ENCODE peak calls at places on chromosomes 5 and 9, in four cellular contexts. S is lower lobe of right lung, K is heart left ventricle, M is GM23248. H is an unnamed sample.

GRCh38 chr5:43514471-43514815 is 505 bp downstream of the C5orf34 start:
- DNase-seq in K (no peak), S (no peak), M (peak; percentile 93), H (no peak)

GRCh38 chr5:38601843-38602424 is 45.5 kb upstream of the LIFR start:
- DNase-seq in M (peak; percentile 86), K (no peak), S (no peak), H (no peak)

GRCh38 chr9:70034292-70034711 is 9.3 kb upstream of the MAMDC2 start:
- DNase-seq in M (no peak), S (no peak), K (no peak), H (no peak)

GRCh38 chr5:9358961-9359686 is 186.8 kb downstream of the SEMA5A start:
- DNase-seq in K (no peak), S (no peak), M (peak; percentile 59), H (no peak)

GRCh38 chr5:88256872-88257271 is 11.8 kb downstream of the TMEM161B start:
- DNase-seq in K (no peak), S (no peak), M (no peak), H (no peak)

GRCh38 chr5:52728201-52728600 is 59.5 kb upstream of the ITGA1 start:
- DNase-seq in S (no peak), K (no peak), M (no peak), H (no peak)

GRCh38 chr9:99269429-99269828 is 47.3 kb downstream of the SEC61B start:
- DNase-seq in M (peak; percentile 87), S (no peak), K (no peak), H (no peak)

GRCh38 chr9:88746744-88747398 is 211.9 kb downstream of the NXNL2 start:
- DNase-seq in S (no peak), M (peak; percentile 30), K (no peak), H (no peak)

GRCh38 chr5:154015071-154015693 is 23.5 kb downstream of the FAM114A2 start:
- DNase-seq in S (no peak), M (no peak), K (peak; percentile 15), H (no peak)

GRCh38 chr9:114718801-114719221 is 36.8 kb upstream of the TEX48 start:
- DNase-seq in M (no peak), S (no peak), K (no peak), H (no peak)

GRCh38 chr5:179264053-179264540 is 81.2 kb downstream of the ADAMTS2 start:
- DNase-seq in M (no peak), S (peak; percentile 25), K (no peak), H (no peak)

GRCh38 chr5:82613886-82614285 is 335.7 kb upstream of the RPS23 start:
- DNase-seq in M (no peak), S (no peak), K (no peak), H (no peak)

GRCh38 chr9:110942522-110942921 is 95.7 kb downstream of the LPAR1 start:
- DNase-seq in S (no peak), M (peak; percentile 54), K (no peak), H (no peak)

GRCh38 chr9:35923927-35924763 is 14.9 kb downstream of the SPAAR start:
- DNase-seq in M (peak; percentile 97), K (no peak), S (no peak), H (no peak)

GRCh38 chr5:127959152-127959764 is 124.3 kb upstream of the SLC12A2 start:
- DNase-seq in K (peak; percentile 72), M (peak; percentile 81), S (peak; percentile 58), H (peak; percentile 68)

GRCh38 chr5:83548556-83548955 is 77.0 kb downstream of the VCAN start:
- DNase-seq in K (no peak), S (no peak), M (peak; percentile 77), H (no peak)

GRCh38 chr9:6655036-6655435 is 9.5 kb upstream of the GLDC start:
- DNase-seq in S (no peak), M (no peak), K (no peak), H (peak; percentile 69)

GRCh38 chr5:38376404-38376803 is 118.0 kb downstream of the EGFLAM start:
- DNase-seq in K (no peak), M (no peak), S (no peak), H (peak; percentile 95)

GRCh38 chr5:71904852-71905251 is 185.8 kb downstream of the CARTPT start:
- DNase-seq in M (no peak), K (no peak), S (no peak), H (no peak)

GRCh38 chr5:123937230-123937629 is 425.3 kb downstream of the CSNK1G3 start:
- DNase-seq in K (peak; percentile 41), S (no peak), M (peak; percentile 68), H (peak; percentile 18)

GRCh38 chr5:10724799-10725507 is 36.1 kb downstream of the DAP start:
- DNase-seq in S (no peak), M (peak; percentile 88), K (peak; percentile 76), H (no peak)

GRCh38 chr9:95024097-95024671 is 293.3 kb downstream of the FANCC start:
- DNase-seq in S (no peak), M (peak; percentile 43), K (peak; percentile 54), H (no peak)

GRCh38 chr9:102405218-102405867 is 589.8 kb upstream of the CYLC2 start:
- DNase-seq in S (no peak), M (no peak), K (peak; percentile 10), H (no peak)

GRCh38 chr9:26477963-26478362 is 414.6 kb downstream of the CAAP1 start:
- DNase-seq in K (no peak), M (no peak), S (no peak), H (no peak)

GRCh38 chr5:141430332-141431113 is at the start of gene PCDHGA12:
- DNase-seq in S (no peak), M (peak; percentile 92), K (peak; percentile 59), H (no peak)
- H3K4me3 ChIP-seq in S (peak within 1 kb of the TSS; percentile 28), M (peak within 1 kb of the TSS; percentile 61), K (peak within 1 kb of the TSS; percentile 58), H (no peak within 1 kb of the TSS)

DNA sequence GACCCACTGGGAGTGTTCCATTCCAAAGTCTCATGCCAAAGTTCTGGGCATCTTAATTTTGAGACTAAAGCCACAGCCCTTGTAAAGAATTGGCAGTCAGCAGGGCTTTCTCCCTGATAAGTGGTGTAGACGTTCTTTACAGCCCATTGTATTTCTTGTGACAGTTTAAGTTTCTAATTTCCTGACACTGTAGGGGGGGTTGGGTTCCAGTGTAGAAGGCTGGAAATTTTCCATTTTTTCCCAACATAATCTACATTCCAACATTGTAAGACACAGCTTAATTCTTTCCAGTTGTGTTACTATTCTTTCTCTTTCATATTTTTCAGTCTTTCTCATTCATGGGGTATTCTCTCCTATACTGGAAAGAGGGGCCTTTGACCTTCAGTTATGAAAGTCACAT is 121.1 kb downstream of the FBXL7 start:
- DNase-seq in K (no peak), M (peak; percentile 73), S (no peak), H (no peak)
- H3K4me3 ChIP-seq in K (no peak overlapping the region), M (peak overlapping the region; percentile 79), S (no peak overlapping the region), H (no peak overlapping the region)

DNA sequence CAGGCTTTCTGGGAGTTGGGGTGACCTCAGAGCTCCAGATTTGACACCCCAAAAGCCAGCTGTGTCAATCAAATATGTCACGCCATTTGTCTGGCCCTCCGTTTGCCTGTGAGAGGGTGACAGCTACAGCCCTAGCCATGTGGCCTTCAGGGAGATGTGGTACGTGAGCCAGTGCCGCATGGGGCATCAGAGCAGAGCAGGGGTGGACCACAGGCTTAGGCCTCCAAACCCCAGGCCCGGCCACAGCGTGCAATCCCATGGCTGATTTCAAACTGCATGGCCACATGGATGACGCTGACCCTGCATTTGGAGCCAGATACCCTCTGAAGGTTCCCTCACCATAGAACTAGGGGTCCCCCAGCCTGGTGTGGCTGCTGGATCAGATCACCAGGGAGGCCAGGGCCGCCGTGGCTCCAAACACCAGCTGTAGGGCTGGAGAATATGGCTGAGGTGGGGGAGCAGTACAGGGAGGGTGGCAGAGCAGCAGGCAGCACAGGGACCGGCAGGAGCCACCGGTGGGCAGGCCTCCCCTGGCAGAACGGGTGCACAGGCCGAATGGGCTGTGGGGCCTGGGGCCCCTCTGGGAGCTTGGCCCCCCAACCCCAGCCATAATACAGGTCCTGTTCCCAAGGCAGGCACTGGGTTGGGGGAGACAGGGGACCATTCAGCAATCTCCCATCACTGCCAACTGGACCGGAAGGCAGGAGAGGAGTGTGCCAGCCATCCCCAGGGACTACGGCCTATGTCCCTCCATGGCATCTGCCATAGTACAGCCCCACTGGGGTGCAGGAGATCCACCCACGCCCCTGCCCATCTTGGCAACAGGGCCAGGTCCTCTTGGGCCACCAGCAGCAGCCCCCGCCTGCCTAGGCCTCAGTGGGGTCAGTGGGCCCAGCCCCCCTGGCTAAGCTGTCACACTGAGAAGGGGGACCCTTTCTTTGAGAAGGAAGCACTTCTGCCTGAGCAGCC is 1.5 kb downstream of the SAPCD2 start:
- DNase-seq in K (no peak), S (no peak), M (no peak), H (no peak)
- H3K4me3 ChIP-seq in K (no peak overlapping the region), S (no peak overlapping the region), M (no peak overlapping the region), H (peak overlapping the region; percentile 60)

GRCh38 chr9:77649109-77649812 is 1.1 kb upstream of the GNA14 start:
- DNase-seq in K (no peak), S (no peak), M (peak; percentile 41), H (no peak)

GRCh38 chr9:77647267-77647658 is 859 bp downstream of the GNA14 start:
- DNase-seq in S (no peak), K (no peak), M (no peak), H (no peak)

GRCh38 chr9:77648458-77649108 is 461 bp upstream of the GNA14 start:
- DNase-seq in K (peak; percentile 63), M (peak; percentile 21), S (peak; percentile 73), H (no peak)

GRCh38 chr9:77651203-77651602 is 3.1 kb upstream of the GNA14 start:
- DNase-seq in M (no peak), S (no peak), K (no peak), H (no peak)

GRCh38 chr9:77647659-77648457 is at the start of gene GNA14:
- DNase-seq in K (no peak), M (peak; percentile 39), S (no peak), H (no peak)
- H3K4me3 ChIP-seq in K (peak within 1 kb of the TSS; percentile 71), M (peak within 1 kb of the TSS; percentile 66), S (peak within 1 kb of the TSS; percentile 69), H (no peak within 1 kb of the TSS)